ENCODE peak calls at places on chromosomes 5 and 9, in four cellular contexts. V is GM12891, U is HepG2, O is H1. Z is an unnamed sample.

GRCh38 chr5:593511-593910 is 18.6 kb upstream of the CEP72 start:
- DNase-seq in O (no peak), V (no peak), U (no peak), Z (no peak)

GRCh38 chr9:534886-535285 is 306.6 kb upstream of the DMRT1 start:
- DNase-seq in U (no peak), O (no peak), V (no peak), Z (no peak)

GRCh38 chr9:37290881-37291485 is 131.5 kb upstream of the GRHPR start:
- DNase-seq in U (no peak), O (no peak), V (no peak), Z (no peak)

GRCh38 chr9:84136119-84136868 is 155.7 kb downstream of the RMI1 start:
- DNase-seq in O (no peak), V (no peak), U (no peak), Z (no peak)

GRCh38 chr5:132110930-132111329 is 37.3 kb downstream of the CSF2 start:
- DNase-seq in V (no peak), O (no peak), U (no peak), Z (no peak)

GRCh38 chr5:135493406-135494180 is 41.4 kb upstream of the TIFAB start:
- DNase-seq in O (no peak), V (no peak), U (no peak), Z (no peak)

GRCh38 chr5:179486596-179487051 is 63.7 kb upstream of the RUFY1 start:
- DNase-seq in V (no peak), U (no peak), O (no peak), Z (no peak)

GRCh38 chr9:98104445-98104881 is 14.6 kb downstream of the TRIM14 start:
- DNase-seq in V (no peak), U (no peak), O (no peak), Z (no peak)

GRCh38 chr9:19117039-19117716 is 10.1 kb downstream of the PLIN2 start:
- DNase-seq in O (no peak), U (no peak), V (no peak), Z (no peak)

GRCh38 chr5:33340195-33340594 is 100.6 kb upstream of the TARS1 start:
- DNase-seq in O (no peak), V (no peak), U (no peak), Z (no peak)

GRCh38 chr9:87950765-87951488 is 23.4 kb downstream of the CDK20 start:
- DNase-seq in O (no peak), V (no peak), U (peak), Z (no peak)

GRCh38 chr5:131324311-131324710 is 60.5 kb downstream of the CDC42SE2 start:
- DNase-seq in V (no peak), O (no peak), U (no peak), Z (no peak)

GRCh38 chr5:13508559-13508958 is 435.9 kb downstream of the DNAH5 start:
- DNase-seq in O (no peak), V (no peak), U (no peak), Z (no peak)

GRCh38 chr5:133382661-133383579 is 229.4 kb downstream of the FSTL4 start:
- DNase-seq in O (no peak), U (no peak), V (no peak), Z (no peak)

GRCh38 chr9:71349218-71349617 is 227.8 kb upstream of the TRPM3 start:
- DNase-seq in V (no peak), U (no peak), O (no peak), Z (no peak)

GRCh38 chr5:177453852-177454396 is 7.3 kb downstream of the PRR7 start:
- DNase-seq in U (no peak), V (no peak), O (no peak), Z (no peak)

GRCh38 chr5:149063017-149063687 is at the start of gene SH3TC2:
- DNase-seq in O (peak), U (peak), V (no peak), Z (no peak)

GRCh38 chr5:84597904-84598303 is 213.2 kb upstream of the EDIL3 start:
- DNase-seq in U (no peak), V (no peak), O (peak), Z (no peak)

GRCh38 chr9:38641142-38641541 is 20.7 kb upstream of the ANKRD18A start:
- DNase-seq in O (no peak), V (no peak), U (no peak), Z (no peak)

GRCh38 chr9:80157561-80157983 is 585.8 kb downstream of the TLE4 start:
- DNase-seq in O (no peak), V (no peak), U (no peak), Z (no peak)

GRCh38 chr5:170082701-170083100 is 23.0 kb upstream of the FOXI1 start:
- DNase-seq in O (no peak), U (no peak), V (no peak), Z (no peak)

GRCh38 chr9:90921104-90921503 is 119.5 kb downstream of the SYK start:
- DNase-seq in V (no peak), O (no peak), U (no peak), Z (no peak)

GRCh38 chr5:61303348-61303747 is 28.7 kb upstream of the ZSWIM6 start:
- DNase-seq in O (no peak), V (no peak), U (no peak), Z (no peak)

GRCh38 chr9:130053504-130054427 is at the start of gene GPR107:
- DNase-seq in V (peak), O (no peak), U (peak), Z (peak)

GRCh38 chr5:124923131-124923530 is 176.7 kb upstream of the ZNF608 start:
- DNase-seq in V (no peak), O (no peak), U (no peak), Z (no peak)

GRCh38 chr5:107248065-107248695 is 422.6 kb downstream of the EFNA5 start:
- DNase-seq in O (peak), U (no peak), V (no peak), Z (no peak)

GRCh38 chr9:91770229-91770628 is 179.8 kb downstream of the ROR2 start:
- DNase-seq in V (no peak), O (no peak), U (no peak), Z (no peak)

GRCh38 chr9:19162956-19163355 is 35.7 kb upstream of the PLIN2 start:
- DNase-seq in V (no peak), U (no peak), O (no peak), Z (no peak)

GRCh38 chr9:131773911-131774379 is 34.1 kb upstream of the RAPGEF1 start:
- DNase-seq in V (peak), O (no peak), U (peak), Z (no peak)

GRCh38 chr9:23573800-23574199 is 252.2 kb downstream of the ELAVL2 start:
- DNase-seq in U (no peak), V (no peak), O (no peak), Z (no peak)

GRCh38 chr5:88502179-88503064 is 233.8 kb upstream of the TMEM161B start:
- DNase-seq in U (no peak), V (no peak), O (no peak), Z (no peak)

GRCh38 chr5:31492824-31493223 is 39.1 kb downstream of the DROSHA start:
- DNase-seq in O (no peak), U (no peak), V (no peak), Z (no peak)

GRCh38 chr9:38339087-38339486 is 53.4 kb upstream of the ALDH1B1 start:
- DNase-seq in V (no peak), U (no peak), O (no peak), Z (no peak)

GRCh38 chr5:62431735-62432617 is 19.4 kb downstream of the IPO11 start:
- DNase-seq in U (no peak), V (no peak), O (no peak), Z (no peak)

GRCh38 chr5:150946351-150946905 is 41.6 kb upstream of the ZNF300 start:
- DNase-seq in O (no peak), U (no peak), V (no peak), Z (no peak)

GRCh38 chr5:168364738-168365550 is 73.5 kb downstream of the WWC1 start:
- DNase-seq in U (peak), V (no peak), O (no peak), Z (no peak)

GRCh38 chr5:149962040-149962439 is 1.5 kb downstream of the SLC26A2 start:
- DNase-seq in V (no peak), U (peak), O (no peak), Z (no peak)

GRCh38 chr5:10563940-10564837 is at the start of gene ANKRD33B:
- DNase-seq in V (peak), O (no peak), U (peak), Z (peak)

DNA sequence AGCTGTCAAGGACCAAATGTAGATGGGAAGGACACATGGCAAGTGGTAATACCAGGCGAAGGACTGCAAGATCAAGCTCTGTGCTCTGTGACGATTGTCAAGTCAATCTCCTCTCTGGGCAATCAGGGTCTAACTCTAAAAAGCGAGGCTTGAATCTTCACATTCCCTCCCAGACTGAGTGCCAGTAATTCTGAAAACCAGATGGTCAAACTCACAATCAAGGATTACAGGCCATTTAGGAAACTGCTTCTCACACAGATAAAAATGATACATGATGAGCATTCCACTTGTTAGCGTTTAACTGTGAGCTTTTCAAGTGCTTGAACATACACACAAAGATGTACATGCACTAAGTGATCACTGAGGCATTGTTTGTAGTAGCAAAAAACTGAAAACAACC is 210.1 kb downstream of the TRIM32 start:
- DNase-seq in U (no peak), O (no peak), V (no peak), Z (no peak)
- TF ChIP-seq TAF1 in U (no peak), O (no peak), V (no peak), Z (no peak)

GRCh38 chr9:101486693-101487442 is 46.8 kb upstream of the RNF20 start:
- DNase-seq in V (peak), U (no peak), O (peak), Z (no peak)

GRCh38 chr9:101481296-101481695 is 45.7 kb upstream of the ALDOB start:
- DNase-seq in O (no peak), V (no peak), U (no peak), Z (no peak)

GRCh38 chr9:101484046-101484445 is 48.5 kb upstream of the ALDOB start:
- DNase-seq in V (no peak), U (no peak), O (no peak), Z (no peak)

GRCh38 chr9:101487443-101487855 is 46.2 kb upstream of the RNF20 start:
- DNase-seq in U (no peak), V (no peak), O (no peak), Z (no peak)

DNA sequence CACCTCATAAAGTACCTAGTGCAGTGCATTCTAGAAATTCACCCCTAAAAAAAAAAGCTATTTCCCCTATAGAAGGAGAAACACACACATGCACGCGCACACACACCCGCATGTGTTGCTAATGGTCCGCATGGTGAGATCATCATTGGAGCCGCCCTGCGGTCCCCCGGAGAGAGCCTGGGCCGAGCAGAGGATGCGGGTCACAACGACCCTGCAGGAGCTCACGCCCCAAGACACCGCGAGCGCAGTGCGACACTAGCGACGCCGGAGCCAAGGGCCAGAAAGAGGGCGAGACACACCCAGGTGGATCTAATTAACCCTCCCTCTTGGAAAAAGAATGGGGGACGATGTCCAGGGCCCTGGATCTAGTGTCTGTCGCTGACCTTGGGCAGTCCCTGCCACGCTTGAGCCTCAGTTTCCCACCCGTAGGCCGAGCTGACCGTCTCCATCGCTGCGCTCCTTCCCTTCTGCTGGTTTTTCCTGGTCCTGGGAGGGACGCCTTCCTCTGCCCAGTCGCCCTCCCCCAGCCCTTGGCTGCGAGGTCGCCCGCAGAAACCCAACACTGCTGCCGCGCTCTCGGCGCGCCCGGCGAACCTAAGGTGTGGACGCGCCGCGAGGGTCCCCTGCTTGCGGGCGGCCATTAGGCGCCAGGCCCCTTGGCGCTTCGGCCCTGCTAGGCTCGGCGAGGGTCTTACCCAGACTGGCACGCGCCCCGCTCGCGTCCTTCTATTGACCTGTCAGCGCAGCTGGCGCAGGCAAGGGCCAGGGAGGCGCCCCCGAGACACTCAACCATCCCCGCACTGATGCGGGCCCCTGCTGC is 47.6 kb upstream of the RNF20 start:
- DNase-seq in V (no peak), U (no peak), O (peak), Z (no peak)
- TF ChIP-seq POLR2A in V (no peak), U (no peak), O (peak), Z (no peak)

GRCh38 chr5:77428033-77428432 is 64.1 kb downstream of the WDR41 start:
- DNase-seq in U (no peak), V (no peak), O (no peak), Z (no peak)

GRCh38 chr5:77424921-77425320 is 67.2 kb downstream of the WDR41 start:
- DNase-seq in U (no peak), O (no peak), V (no peak), Z (no peak)

GRCh38 chr5:77425998-77426659 is 66.0 kb downstream of the WDR41 start:
- DNase-seq in U (peak), O (no peak), V (no peak), Z (no peak)

GRCh38 chr5:77425420-77425819 is 66.7 kb downstream of the WDR41 start:
- DNase-seq in V (no peak), U (no peak), O (no peak), Z (no peak)

GRCh38 chr5:77426670-77427069 is 65.4 kb downstream of the WDR41 start:
- DNase-seq in O (no peak), U (peak), V (no peak), Z (no peak)
- TF ChIP-seq TAF1 in O (no peak), U (no peak), V (no peak), Z (no peak)

DNA sequence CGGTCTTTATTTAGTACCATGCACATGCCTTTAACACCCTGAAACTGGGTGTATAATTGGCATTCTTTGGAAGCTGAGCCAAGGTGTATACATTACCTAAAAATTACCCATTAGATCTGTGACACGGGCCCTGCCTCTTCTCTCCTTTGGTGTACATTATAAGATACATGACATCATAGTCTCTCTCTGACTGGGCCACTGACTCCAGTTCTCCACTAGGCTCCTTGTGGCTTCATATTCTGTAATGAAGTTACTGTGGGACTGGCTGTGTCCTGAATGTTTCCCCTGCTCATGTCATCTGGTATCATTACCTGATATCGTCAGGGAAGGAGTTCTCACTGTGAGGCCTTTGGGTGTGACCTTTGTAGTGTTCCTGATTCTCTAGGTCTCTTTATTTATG is 65.5 kb downstream of the NREP start:
- DNase-seq in U (no peak), V (no peak), O (no peak), Z (no peak)
- TF ChIP-seq POLR2A in U (no peak), V (no peak), O (no peak), Z (no peak)

GRCh38 chr9:5438301-5439162 is 807 bp upstream of the PLGRKT start:
- DNase-seq in U (no peak), V (no peak), O (no peak), Z (no peak)

GRCh38 chr9:5436441-5436840 is 1.3 kb downstream of the PLGRKT start:
- DNase-seq in U (no peak), O (no peak), V (no peak), Z (no peak)

GRCh38 chr9:5437254-5438216 is at the start of gene PLGRKT:
- DNase-seq in O (peak), U (peak), V (peak), Z (peak)

GRCh38 chr9:5440426-5440825 is 2.7 kb upstream of the PLGRKT start:
- DNase-seq in V (no peak), O (no peak), U (no peak), Z (no peak)

GRCh38 chr9:5435912-5436311 is 1.8 kb downstream of the PLGRKT start:
- DNase-seq in U (no peak), O (no peak), V (no peak), Z (no peak)
- TF ChIP-seq TAF1 in U (no peak), O (no peak), V (no peak), Z (no peak)

GRCh38 chr5:141680178-141680577 is 1.9 kb downstream of the ARAP3 start:
- DNase-seq in O (no peak), V (no peak), U (no peak), Z (no peak)
- TF ChIP-seq POLR2A in O (no peak), V (no peak), U (no peak), Z (no peak)

GRCh38 chr9:120377268-120378150 is 202.5 kb downstream of the CDK5RAP2 start:
- DNase-seq in V (no peak), U (no peak), O (no peak), Z (no peak)
- TF ChIP-seq TAF1 in V (no peak), U (no peak), O (no peak), Z (no peak)